ENCODE peak calls at places on chromosomes 5 and 9, in six cellular contexts. L is NCI-H774, G is GM03348, H is AG20443, T is posterior cingulate gyrus, P is activated gamma-delta T cell. F is an unnamed sample.

GRCh38 chr9:125784286-125785049 is 37.3 kb downstream of the PBX3 start:
- DNase-seq in L (no peak), G (peak), H (peak), T (no peak), P (no peak), F (no peak)

GRCh38 chr9:114347675-114348074 is 18.0 kb downstream of the ORM2 start:
- DNase-seq in L (no peak), G (no peak), H (no peak), T (peak), P (no peak), F (no peak)

GRCh38 chr5:116573617-116574431 is 799 bp downstream of the SEMA6A start:
- DNase-seq in L (no peak), G (peak), H (peak), T (peak), P (no peak), F (peak)

GRCh38 chr5:150298701-150299451 is 3.8 kb downstream of the ARSI start:
- DNase-seq in L (no peak), G (peak), H (peak), T (no peak), P (no peak), F (no peak)

GRCh38 chr9:133581553-133582343 is 27.4 kb downstream of the FAM163B start:
- DNase-seq in L (no peak), G (no peak), H (no peak), T (no peak), P (no peak), F (no peak)

GRCh38 chr5:66796306-66797292 is 200.4 kb downstream of the MAST4 start:
- DNase-seq in L (no peak), G (peak), H (peak), T (no peak), P (no peak), F (no peak)

GRCh38 chr9:78280982-78281668 is 15.8 kb upstream of the PSAT1 start:
- DNase-seq in L (no peak), G (peak), H (peak), T (peak), P (no peak), F (peak)

GRCh38 chr5:865168-865521 is 14.4 kb upstream of the ZDHHC11 start:
- DNase-seq in L (no peak), G (no peak), H (no peak), T (no peak), P (no peak), F (no peak)

GRCh38 chr5:78920604-78921003 is 64.5 kb downstream of the ARSB start:
- DNase-seq in L (peak), G (peak), H (peak), T (no peak), P (no peak), F (no peak)

GRCh38 chr5:170642776-170643436 is 139.1 kb downstream of the KCNIP1 start:
- DNase-seq in L (no peak), G (no peak), H (no peak), T (no peak), P (no peak), F (no peak)

GRCh38 chr5:16143361-16144049 is 36.1 kb downstream of the MARCHF11 start:
- DNase-seq in L (no peak), G (no peak), H (no peak), T (no peak), P (no peak), F (no peak)

GRCh38 chr5:156380846-156381245 is 53.9 kb downstream of the SGCD start:
- DNase-seq in L (no peak), G (peak), H (peak), T (no peak), P (no peak), F (no peak)

GRCh38 chr5:158468444-158468843 is 609.5 kb upstream of the CLINT1 start:
- DNase-seq in L (no peak), G (no peak), H (no peak), T (no peak), P (no peak), F (no peak)

GRCh38 chr9:131869312-131869711 is 129.4 kb upstream of the RAPGEF1 start:
- DNase-seq in L (no peak), G (no peak), H (no peak), T (no peak), P (no peak), F (no peak)

GRCh38 chr5:158758666-158759065 is 341.1 kb downstream of the EBF1 start:
- DNase-seq in L (no peak), G (peak), H (peak), T (no peak), P (no peak), F (no peak)

GRCh38 chr5:116273458-116274242 is 188.8 kb downstream of the COMMD10 start:
- DNase-seq in L (no peak), G (peak), H (no peak), T (no peak), P (no peak), F (no peak)

GRCh38 chr5:13957032-13957645 is 12.7 kb upstream of the DNAH5 start:
- DNase-seq in L (peak), G (peak), H (peak), T (no peak), P (no peak), F (peak)

GRCh38 chr5:76790632-76791290 is 28.1 kb upstream of the F2RL1 start:
- DNase-seq in L (no peak), G (peak), H (peak), T (no peak), P (no peak), F (no peak)

GRCh38 chr5:39446231-39446630 is 21.5 kb upstream of the DAB2 start:
- DNase-seq in L (no peak), G (no peak), H (no peak), T (no peak), P (no peak), F (no peak)

F was measured in HEK293T.